ENCODE peak calls at places on chromosomes 6 and 20, in seven cellular contexts. B is colonic mucosa; X is Panc1; M is cardiac fibroblast; I is neural crest cell; S is activated T-helper 1 cell treated with anti-CD3 and anti-CD28 coated beads, Interleukin-12 subunit alpha, Interleukin-12 subunit beta, Interleukin-2, Interleukin-4 antibody, amounts not matched to agents 30 ng/mL and 10 ng/mL and 1 ng/mL, durations not matched to agents 14 hours and 24 hours and 36 hours; Y is stimulated activated CD8-positive, alpha-beta memory T cell treated with anti-CD3 and anti-CD28 coated beads, Interleukin-12 subunit alpha, Interleukin-12 subunit beta, amount 100 ng/mL, for 4 hours. J is an unnamed sample.
A peak's percentile ranks its signal among the peaks of the same experiment; 100 is the strongest.

GRCh38 chr6:144338951-144339681 is 54.0 kb downstream of the UTRN start:
- DNase-seq in B (no peak), X (no peak), M (no peak), I (no peak), S (no peak), Y (no peak), J (no peak)

GRCh38 chr6:56259682-56260081 is 12.3 kb upstream of the COL21A1 start:
- DNase-seq in B (no peak), X (no peak), M (peak; percentile 68), I (no peak), S (no peak), Y (no peak), J (no peak)

GRCh38 chr20:2378893-2379292 is 1.8 kb upstream of the TGM6 start:
- DNase-seq in B (no peak), X (no peak), M (no peak), I (no peak), S (no peak), Y (no peak), J (no peak)

GRCh38 chr6:126060400-126060799 is 74.1 kb downstream of the TRMT11 start:
- DNase-seq in B (no peak), X (no peak), M (no peak), I (no peak), S (no peak), Y (no peak), J (no peak)

GRCh38 chr20:64055893-64056638 is 6.6 kb upstream of the SOX18 start:
- DNase-seq in B (no peak), X (no peak), M (peak; percentile 58), I (no peak), S (no peak), Y (no peak), J (peak; percentile 64)

GRCh38 chr6:10413850-10414765 is 766 bp downstream of the TFAP2A start:
- DNase-seq in B (no peak), X (no peak), M (no peak), I (no peak), S (no peak), Y (no peak), J (peak; percentile 17)

GRCh38 chr20:37920270-37920669 is 17.3 kb downstream of the VSTM2L start:
- DNase-seq in B (no peak), X (no peak), M (no peak), I (no peak), S (no peak), Y (no peak), J (no peak)

GRCh38 chr6:109260126-109260525 is 122.1 kb downstream of the CD164 start:
- DNase-seq in B (no peak), X (no peak), M (peak; percentile 58), I (no peak), S (no peak), Y (no peak), J (no peak)

GRCh38 chr6:106535012-106535411 is 94.3 kb downstream of the RTN4IP1 start:
- DNase-seq in B (no peak), X (no peak), M (no peak), I (no peak), S (no peak), Y (no peak), J (no peak)

GRCh38 chr6:96450082-96450759 is 71.4 kb upstream of the UFL1 start:
- DNase-seq in B (no peak), X (no peak), M (peak; percentile 2), I (no peak), S (no peak), Y (no peak), J (no peak)

GRCh38 chr6:12150812-12151432 is 138.8 kb downstream of the HIVEP1 start:
- DNase-seq in B (peak; percentile 53), X (no peak), M (peak; percentile 21), I (no peak), S (no peak), Y (no peak), J (peak; percentile 70)

GRCh38 chr20:17648306-17648646 is 33.8 kb downstream of the RRBP1 start:
- DNase-seq in B (no peak), X (no peak), M (peak; percentile 25), I (no peak), S (no peak), Y (no peak), J (peak; percentile 53)

GRCh38 chr20:33604084-33604990 is 57.8 kb upstream of the C20orf144 start:
- DNase-seq in B (no peak), X (no peak), M (no peak), I (no peak), S (no peak), Y (no peak), J (no peak)

GRCh38 chr20:44728835-44729342 is 13.7 kb downstream of the CCN5 start:
- DNase-seq in B (no peak), X (peak; percentile 98), M (peak; percentile 82), I (no peak), S (no peak), Y (no peak), J (peak; percentile 25)

GRCh38 chr6:163985710-163986109 is 571.2 kb downstream of the QKI start:
- DNase-seq in B (no peak), X (peak; percentile 20), M (no peak), I (no peak), S (no peak), Y (no peak), J (no peak)

GRCh38 chr20:50585678-50586077 is 75.5 kb downstream of the PTPN1 start:
- DNase-seq in B (no peak), X (no peak), M (no peak), I (no peak), S (no peak), Y (no peak), J (no peak)

GRCh38 chr20:18728165-18728866 is 85.3 kb upstream of the SCP2D1 start:
- DNase-seq in B (no peak), X (no peak), M (no peak), I (no peak), S (no peak), Y (no peak), J (no peak)

GRCh38 chr20:38143646-38144554 is 21.2 kb downstream of the TGM2 start:
- DNase-seq in B (peak; percentile 88), X (no peak), M (peak; percentile 89), I (no peak), S (no peak), Y (no peak), J (peak; percentile 65)

GRCh38 chr6:2752477-2753115 is 1.9 kb upstream of the MYLK4 start:
- DNase-seq in B (no peak), X (no peak), M (no peak), I (no peak), S (no peak), Y (no peak), J (no peak)

GRCh38 chr6:125201961-125202729 is 48.6 kb downstream of the TPD52L1 start:
- DNase-seq in B (peak; percentile 78), X (peak; percentile 66), M (peak; percentile 97), I (no peak), S (no peak), Y (no peak), J (peak; percentile 40)

J was measured in lung microvascular endothelial cell.